ENCODE peak calls at places on chromosomes 7 and 10, in eight cellular contexts. One of them, this sample, is unnamed.

GRCh38 chr10:26697163-26697921 is at the start of gene PDSS1:
- DNase-seq in thyroid gland: peak; percentile 64
- DNase-seq in IMR-90: peak; percentile 50
- DNase-seq in A549: peak; percentile 73
- DNase-seq in breast epithelium: peak; percentile 70
- DNase-seq in hepatocyte: peak; percentile 81
- DNase-seq in prostate gland: peak; percentile 54
- DNase-seq in right atrium auricular region: peak; percentile 81
- DNase-seq in this sample: peak; percentile 72

GRCh38 chr10:101675115-101675514 is 19.9 kb downstream of the FBXW4 start:
- DNase-seq in hepatocyte: no peak
- DNase-seq in thyroid gland: no peak
- DNase-seq in right atrium auricular region: no peak
- DNase-seq in breast epithelium: no peak
- DNase-seq in IMR-90: no peak
- DNase-seq in A549: no peak
- DNase-seq in prostate gland: no peak
- DNase-seq in this sample: no peak

GRCh38 chr7:78022165-78022564 is 223.6 kb downstream of the PHTF2 start:
- DNase-seq in IMR-90: no peak
- DNase-seq in breast epithelium: no peak
- DNase-seq in hepatocyte: no peak
- DNase-seq in prostate gland: no peak
- DNase-seq in A549: no peak
- DNase-seq in thyroid gland: no peak
- DNase-seq in right atrium auricular region: no peak
- DNase-seq in this sample: no peak

GRCh38 chr10:113047605-113047962 is 97.5 kb downstream of the TCF7L2 start:
- DNase-seq in hepatocyte: no peak
- DNase-seq in thyroid gland: peak; percentile 80
- DNase-seq in breast epithelium: no peak
- DNase-seq in right atrium auricular region: no peak
- DNase-seq in IMR-90: no peak
- DNase-seq in prostate gland: no peak
- DNase-seq in A549: no peak
- DNase-seq in this sample: peak; percentile 80

GRCh38 chr7:2019693-2020511 is 212.8 kb downstream of the MAD1L1 start:
- DNase-seq in IMR-90: peak; percentile 97
- DNase-seq in prostate gland: no peak
- DNase-seq in hepatocyte: peak; percentile 42
- DNase-seq in right atrium auricular region: peak; percentile 73
- DNase-seq in thyroid gland: peak; percentile 10
- DNase-seq in A549: no peak
- DNase-seq in breast epithelium: no peak
- DNase-seq in this sample: no peak

GRCh38 chr10:130354976-130355795 is 219.0 kb downstream of the GLRX3 start:
- DNase-seq in thyroid gland: no peak
- DNase-seq in right atrium auricular region: no peak
- DNase-seq in A549: no peak
- DNase-seq in breast epithelium: no peak
- DNase-seq in IMR-90: no peak
- DNase-seq in prostate gland: no peak
- DNase-seq in hepatocyte: no peak
- DNase-seq in this sample: no peak

GRCh38 chr7:155590215-155591023 is 44.1 kb upstream of the CNPY1 start:
- DNase-seq in hepatocyte: peak; percentile 54
- DNase-seq in IMR-90: peak; percentile 16
- DNase-seq in breast epithelium: no peak
- DNase-seq in prostate gland: no peak
- DNase-seq in A549: no peak
- DNase-seq in thyroid gland: no peak
- DNase-seq in right atrium auricular region: no peak
- DNase-seq in this sample: no peak

GRCh38 chr10:95266674-95267095 is 24.1 kb downstream of the PDLIM1 start:
- DNase-seq in hepatocyte: peak; percentile 85
- DNase-seq in A549: peak; percentile 89
- DNase-seq in IMR-90: peak; percentile 88
- DNase-seq in thyroid gland: no peak
- DNase-seq in prostate gland: no peak
- DNase-seq in breast epithelium: no peak
- DNase-seq in right atrium auricular region: peak; percentile 52
- DNase-seq in this sample: peak; percentile 97

GRCh38 chr10:69662901-69663300 is 32.9 kb downstream of the FAM241B start:
- DNase-seq in A549: no peak
- DNase-seq in right atrium auricular region: no peak
- DNase-seq in breast epithelium: no peak
- DNase-seq in thyroid gland: no peak
- DNase-seq in prostate gland: no peak
- DNase-seq in IMR-90: no peak
- DNase-seq in hepatocyte: no peak
- DNase-seq in this sample: no peak
- H3K27ac ChIP-seq in A549: no peak overlapping the region
- H3K27ac ChIP-seq in right atrium auricular region: no peak overlapping the region
- H3K27ac ChIP-seq in breast epithelium: no peak overlapping the region
- H3K27ac ChIP-seq in thyroid gland: no peak overlapping the region
- H3K27ac ChIP-seq in prostate gland: no peak overlapping the region
- H3K27ac ChIP-seq in IMR-90: no peak overlapping the region
- H3K27ac ChIP-seq in hepatocyte: no peak overlapping the region
- H3K27ac ChIP-seq in this sample: no peak overlapping the region

DNA sequence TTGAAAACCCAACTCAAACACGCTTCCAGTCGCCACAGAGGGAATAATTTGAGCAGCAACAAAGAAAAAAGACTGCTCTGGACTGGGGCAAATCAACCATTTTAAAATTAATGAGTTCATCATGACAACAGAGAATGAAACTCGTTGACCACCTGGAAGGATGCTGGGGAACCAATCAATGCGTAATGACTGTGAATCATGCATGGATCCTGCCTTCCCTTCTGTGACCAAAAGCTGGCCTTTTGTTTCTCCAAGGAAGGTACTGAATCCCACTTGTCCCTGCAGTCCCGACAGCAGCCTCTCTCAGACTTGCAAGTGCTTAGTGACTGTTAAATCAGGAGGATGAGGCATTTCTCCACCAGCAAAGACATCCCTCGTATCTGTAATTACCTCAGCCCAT is 68.0 kb upstream of the TNS3 start:
- DNase-seq in right atrium auricular region: no peak
- DNase-seq in breast epithelium: no peak
- DNase-seq in thyroid gland: no peak
- DNase-seq in A549: no peak
- DNase-seq in IMR-90: no peak
- DNase-seq in prostate gland: no peak
- DNase-seq in hepatocyte: no peak
- DNase-seq in this sample: no peak
- TF ChIP-seq CTCF in right atrium auricular region: no peak
- TF ChIP-seq CTCF in breast epithelium: no peak
- TF ChIP-seq CTCF in thyroid gland: no peak
- TF ChIP-seq CTCF in A549: no peak
- TF ChIP-seq CTCF in IMR-90: no peak
- TF ChIP-seq CTCF in prostate gland: no peak
- TF ChIP-seq CTCF in hepatocyte: no peak
- TF ChIP-seq CTCF in this sample: no peak

GRCh38 chr7:148882668-148883232 is 1.3 kb downstream of the EZH2 start:
- DNase-seq in IMR-90: no peak
- DNase-seq in breast epithelium: no peak
- DNase-seq in hepatocyte: no peak
- DNase-seq in A549: no peak
- DNase-seq in right atrium auricular region: no peak
- DNase-seq in thyroid gland: no peak
- DNase-seq in prostate gland: no peak
- DNase-seq in this sample: peak; percentile 29

GRCh38 chr7:148872198-148872597 is 11.9 kb downstream of the EZH2 start:
- DNase-seq in right atrium auricular region: no peak
- DNase-seq in hepatocyte: no peak
- DNase-seq in IMR-90: no peak
- DNase-seq in prostate gland: no peak
- DNase-seq in breast epithelium: no peak
- DNase-seq in A549: no peak
- DNase-seq in thyroid gland: no peak
- DNase-seq in this sample: no peak

GRCh38 chr7:148882192-148882591 is 1.9 kb downstream of the EZH2 start:
- DNase-seq in A549: no peak
- DNase-seq in prostate gland: no peak
- DNase-seq in breast epithelium: no peak
- DNase-seq in IMR-90: no peak
- DNase-seq in right atrium auricular region: no peak
- DNase-seq in thyroid gland: no peak
- DNase-seq in hepatocyte: no peak
- DNase-seq in this sample: no peak

GRCh38 chr7:148878317-148878716 is 5.8 kb downstream of the EZH2 start:
- DNase-seq in thyroid gland: no peak
- DNase-seq in A549: no peak
- DNase-seq in hepatocyte: no peak
- DNase-seq in IMR-90: no peak
- DNase-seq in breast epithelium: no peak
- DNase-seq in right atrium auricular region: no peak
- DNase-seq in prostate gland: no peak
- DNase-seq in this sample: no peak

GRCh38 chr7:148877517-148877916 is 6.6 kb downstream of the EZH2 start:
- DNase-seq in IMR-90: no peak
- DNase-seq in prostate gland: no peak
- DNase-seq in hepatocyte: no peak
- DNase-seq in A549: no peak
- DNase-seq in right atrium auricular region: no peak
- DNase-seq in thyroid gland: no peak
- DNase-seq in breast epithelium: no peak
- DNase-seq in this sample: no peak
- H3K27ac ChIP-seq in IMR-90: no peak overlapping the region
- H3K27ac ChIP-seq in prostate gland: no peak overlapping the region
- H3K27ac ChIP-seq in hepatocyte: no peak overlapping the region
- H3K27ac ChIP-seq in A549: no peak overlapping the region
- H3K27ac ChIP-seq in right atrium auricular region: no peak overlapping the region
- H3K27ac ChIP-seq in thyroid gland: no peak overlapping the region
- H3K27ac ChIP-seq in breast epithelium: no peak overlapping the region
- H3K27ac ChIP-seq in this sample: no peak overlapping the region

GRCh38 chr10:69457771-69458237 is 6.5 kb downstream of the TSPAN15 start:
- DNase-seq in thyroid gland: no peak
- DNase-seq in prostate gland: no peak
- DNase-seq in IMR-90: no peak
- DNase-seq in breast epithelium: no peak
- DNase-seq in A549: no peak
- DNase-seq in right atrium auricular region: no peak
- DNase-seq in hepatocyte: no peak
- DNase-seq in this sample: no peak
- TF ChIP-seq CTCF in thyroid gland: no peak
- TF ChIP-seq CTCF in prostate gland: no peak
- TF ChIP-seq CTCF in IMR-90: no peak
- TF ChIP-seq CTCF in breast epithelium: no peak
- TF ChIP-seq CTCF in A549: no peak
- TF ChIP-seq CTCF in right atrium auricular region: no peak
- TF ChIP-seq CTCF in hepatocyte: no peak
- TF ChIP-seq CTCF in this sample: no peak

DNA sequence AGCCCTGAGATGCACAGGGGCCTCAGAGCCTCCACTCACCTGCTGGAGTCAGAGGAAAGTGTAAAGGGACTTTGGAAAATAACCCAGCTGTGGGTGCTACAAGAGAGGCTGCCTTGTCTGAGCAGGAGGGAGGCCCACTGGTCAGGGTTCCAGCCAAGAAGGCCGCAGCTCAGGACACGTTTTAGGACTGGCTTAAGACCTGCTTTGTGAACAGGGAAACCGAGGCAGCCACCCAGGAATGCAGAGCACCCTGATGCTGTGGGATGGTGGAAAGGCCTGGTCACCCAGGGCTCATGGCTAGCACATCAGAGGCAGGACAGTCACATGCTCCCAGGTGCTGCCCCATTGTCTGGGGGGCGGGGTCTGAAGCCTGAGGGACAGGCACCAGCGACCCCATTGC is 38.9 kb upstream of the CHST15 start:
- DNase-seq in prostate gland: no peak
- DNase-seq in right atrium auricular region: no peak
- DNase-seq in A549: no peak
- DNase-seq in thyroid gland: no peak
- DNase-seq in breast epithelium: no peak
- DNase-seq in hepatocyte: no peak
- DNase-seq in IMR-90: no peak
- DNase-seq in this sample: no peak
- H3K27ac ChIP-seq in prostate gland: no peak overlapping the region
- H3K27ac ChIP-seq in right atrium auricular region: no peak overlapping the region
- H3K27ac ChIP-seq in A549: no peak overlapping the region
- H3K27ac ChIP-seq in thyroid gland: no peak overlapping the region
- H3K27ac ChIP-seq in breast epithelium: no peak overlapping the region
- H3K27ac ChIP-seq in hepatocyte: no peak overlapping the region
- H3K27ac ChIP-seq in IMR-90: no peak overlapping the region
- H3K27ac ChIP-seq in this sample: no peak overlapping the region

DNA sequence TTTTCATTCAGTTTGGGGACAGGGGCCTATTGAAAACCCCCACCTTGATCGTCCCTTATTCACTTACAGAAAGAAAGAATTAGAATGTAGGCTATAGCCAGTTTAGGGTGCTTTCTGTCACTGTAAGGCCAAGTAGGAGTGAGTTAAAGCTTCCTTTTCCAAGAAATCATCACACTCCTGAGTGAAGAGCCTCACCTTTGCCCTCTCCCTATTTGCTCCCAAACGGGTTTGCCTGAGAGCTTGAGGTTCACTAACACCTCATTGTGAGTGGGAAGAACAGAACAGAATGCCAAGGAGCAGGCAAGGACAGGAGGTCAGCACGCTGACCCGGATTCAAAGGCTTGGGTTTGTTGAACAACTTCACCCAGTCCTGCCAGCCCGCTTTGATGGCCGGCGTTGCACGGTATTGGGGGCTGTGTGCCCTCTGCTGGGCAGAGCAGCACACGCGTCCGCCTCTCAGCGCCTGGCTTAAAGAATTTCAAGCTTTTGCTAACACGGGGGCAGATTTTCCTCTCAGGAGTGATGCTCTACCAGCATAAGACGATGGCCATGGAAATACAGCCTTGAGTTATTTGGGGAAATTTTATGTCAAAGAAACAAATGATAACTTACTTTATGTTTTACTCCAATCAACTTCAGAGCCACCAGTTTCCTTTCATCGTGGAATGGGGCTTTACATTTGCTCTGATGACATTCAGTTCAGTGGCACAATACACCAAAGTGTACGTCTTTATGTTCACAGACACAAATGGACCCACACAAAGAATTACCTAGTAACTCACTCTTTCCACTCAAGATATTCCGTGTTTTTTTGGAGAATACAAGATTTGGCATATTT is 470.0 kb downstream of the SUGCT start:
- DNase-seq in IMR-90: peak; percentile 52
- DNase-seq in breast epithelium: no peak
- DNase-seq in thyroid gland: peak; percentile 47
- DNase-seq in A549: peak; percentile 44
- DNase-seq in hepatocyte: peak; percentile 71
- DNase-seq in prostate gland: no peak
- DNase-seq in right atrium auricular region: no peak
- DNase-seq in this sample: no peak
- TF ChIP-seq CTCF in IMR-90: peak; percentile 78
- TF ChIP-seq CTCF in breast epithelium: peak; percentile 23
- TF ChIP-seq CTCF in thyroid gland: peak; percentile 62
- TF ChIP-seq CTCF in A549: peak; percentile 51
- TF ChIP-seq CTCF in hepatocyte: peak; percentile 74
- TF ChIP-seq CTCF in prostate gland: no peak
- TF ChIP-seq CTCF in right atrium auricular region: peak; percentile 48
- TF ChIP-seq CTCF in this sample: peak; percentile 40